ENCODE peak calls at places on chromosomes 1 and 21, in four cellular contexts. K is Panc1, H is H9, T is choroid plexus epithelial cell. Y is an unnamed sample.

GRCh38 chr1:244006381-244006901 is 44.6 kb upstream of the ZBTB18 start:
- DNase-seq in K (no peak), H (no peak), T (no peak), Y (no peak)

GRCh38 chr21:39601194-39601940 is 11.4 kb upstream of the B3GALT5 start:
- DNase-seq in K (no peak), H (no peak), T (no peak), Y (no peak)

GRCh38 chr1:228336308-228337030 is 70.2 kb downstream of the TRIM11 start:
- DNase-seq in K (no peak), H (no peak), T (no peak), Y (no peak)

GRCh38 chr1:43359696-43360095 is 915 bp downstream of the CDC20 start:
- DNase-seq in K (no peak), H (no peak), T (no peak), Y (no peak)

GRCh38 chr1:176949033-176949662 is 215.4 kb downstream of the ASTN1 start:
- DNase-seq in K (peak), H (peak), T (peak), Y (no peak)

GRCh38 chr1:7528386-7529031 is 242.6 kb upstream of the VAMP3 start:
- DNase-seq in K (no peak), H (no peak), T (peak), Y (no peak)

GRCh38 chr1:8667869-8668595 is 149.4 kb downstream of the RERE start:
- DNase-seq in K (no peak), H (no peak), T (peak), Y (no peak)

GRCh38 chr21:42409366-42409765 is 5.7 kb downstream of the UBASH3A start:
- DNase-seq in K (no peak), H (no peak), T (no peak), Y (no peak)

GRCh38 chr1:29280780-29281131 is 44.4 kb downstream of the PTPRU start:
- DNase-seq in K (no peak), H (no peak), T (peak), Y (no peak)

GRCh38 chr21:28421716-28422480 is 570.8 kb downstream of the LTN1 start:
- DNase-seq in K (no peak), H (no peak), T (peak), Y (peak)

GRCh38 chr1:201229771-201230635 is 39.4 kb downstream of the IGFN1 start:
- DNase-seq in K (no peak), H (no peak), T (peak), Y (no peak)

GRCh38 chr1:109892476-109893368 is 17.9 kb upstream of the CSF1 start:
- DNase-seq in K (no peak), H (no peak), T (peak), Y (no peak)

GRCh38 chr1:14571810-14572767 is 26.4 kb upstream of the KAZN start:
- DNase-seq in K (no peak), H (peak), T (peak), Y (no peak)

GRCh38 chr1:221418346-221418745 is 323.5 kb downstream of the DUSP10 start:
- DNase-seq in K (no peak), H (no peak), T (peak), Y (no peak)

GRCh38 chr1:234458352-234459027 is 20.5 kb downstream of the TARBP1 start:
- DNase-seq in K (no peak), H (no peak), T (no peak), Y (no peak)

GRCh38 chr1:173043253-173043652 is 7.5 kb downstream of the TNFSF18 start:
- DNase-seq in K (peak), H (no peak), T (peak), Y (no peak)

GRCh38 chr21:23936991-23937390 is 1670.3 kb downstream of the MRPL39 start:
- DNase-seq in K (no peak), H (no peak), T (no peak), Y (no peak)

GRCh38 chr1:56168176-56168575 is 411.2 kb downstream of the PLPP3 start:
- DNase-seq in K (no peak), H (no peak), T (no peak), Y (no peak)

DNA sequence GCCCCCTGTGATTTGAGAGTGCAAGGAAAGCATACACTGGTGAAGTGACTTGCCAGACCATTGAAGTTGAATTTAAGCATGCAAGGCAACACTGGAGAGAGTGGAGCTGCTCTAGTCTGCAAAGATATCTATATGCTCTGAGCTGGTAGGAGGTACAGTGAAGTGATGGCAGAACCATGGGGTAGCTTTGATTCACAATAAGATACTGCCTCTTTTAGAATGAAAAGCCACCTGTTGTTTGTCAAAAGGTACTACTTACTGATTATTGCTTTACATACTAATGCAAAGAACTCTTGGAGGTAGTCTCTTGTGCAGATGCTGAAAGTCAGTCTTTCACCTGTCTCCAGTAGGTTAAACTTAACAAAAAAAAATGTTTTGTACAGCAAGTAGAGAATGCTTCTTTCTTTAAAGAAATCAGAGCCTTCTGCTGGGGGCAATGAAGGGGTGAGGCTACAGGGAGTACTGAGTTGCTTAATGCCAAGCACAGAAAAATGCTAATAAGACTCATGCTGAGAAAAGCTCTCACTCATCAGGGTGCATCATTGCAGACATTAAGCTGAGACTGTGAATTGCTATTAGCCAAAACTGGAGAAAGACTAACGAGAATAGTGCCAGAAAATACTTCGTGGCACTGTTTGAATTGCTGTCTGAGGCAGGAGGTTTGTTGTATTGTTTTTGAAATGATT is 1150.5 kb upstream of the TMPRSS15 start:
- DNase-seq in K (no peak), H (peak), T (peak), Y (no peak)
- TF ChIP-seq CTCF in K (no peak), H (no peak), T (no peak), Y (no peak)

GRCh38 chr1:240319998-240320397 is 228.3 kb downstream of the FMN2 start:
- DNase-seq in K (no peak), H (no peak), T (no peak), Y (no peak)
- TF ChIP-seq CTCF in K (no peak), H (no peak), T (no peak), Y (no peak)

DNA sequence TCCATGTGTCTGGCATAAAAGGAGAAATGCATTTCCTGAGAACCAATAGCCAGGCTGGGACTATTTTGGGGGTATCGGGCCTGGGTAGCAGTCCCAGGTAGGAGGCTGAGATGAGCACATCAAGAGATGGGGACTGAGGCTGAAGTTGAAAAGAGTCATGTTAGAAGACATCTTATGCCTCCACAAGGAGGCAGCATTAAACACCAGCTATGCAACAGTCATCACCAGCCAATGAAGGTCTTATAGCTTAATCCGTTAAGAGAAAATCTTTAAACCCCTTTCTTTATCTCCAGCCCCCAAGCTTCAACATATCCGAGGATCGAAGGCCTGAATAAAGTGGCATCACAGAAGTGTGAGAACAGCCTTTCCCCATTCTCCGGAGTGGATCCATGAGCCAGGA is 640.7 kb upstream of the PTBP2 start:
- DNase-seq in K (no peak), H (no peak), T (peak), Y (no peak)
- TF ChIP-seq CTCF in K (peak), H (peak), T (peak), Y (no peak)

GRCh38 chr1:205936846-205937707 is 6.2 kb downstream of the SLC26A9 start:
- DNase-seq in K (no peak), H (no peak), T (peak), Y (no peak)
- TF ChIP-seq CTCF in K (no peak), H (no peak), T (no peak), Y (no peak)

GRCh38 chr1:2537785-2538115 is 7.7 kb upstream of the HES5 start:
- DNase-seq in K (no peak), H (no peak), T (no peak), Y (no peak)

GRCh38 chr1:2538872-2539271 is 8.8 kb upstream of the HES5 start:
- DNase-seq in K (no peak), H (no peak), T (no peak), Y (no peak)

GRCh38 chr1:2538376-2538775 is 8.3 kb upstream of the HES5 start:
- DNase-seq in K (no peak), H (no peak), T (no peak), Y (no peak)

GRCh38 chr1:2540816-2541492 is 10.9 kb upstream of the HES5 start:
- DNase-seq in K (no peak), H (no peak), T (no peak), Y (no peak)

GRCh38 chr1:2539312-2539907 is 9.3 kb upstream of the HES5 start:
- DNase-seq in K (no peak), H (peak), T (no peak), Y (no peak)
- TF ChIP-seq CTCF in K (peak), H (peak), T (peak), Y (peak)

GRCh38 chr21:37166733-37167132 is 93.7 kb downstream of the TTC3 start:
- DNase-seq in K (no peak), H (peak), T (no peak), Y (no peak)
- TF ChIP-seq CTCF in K (peak), H (peak), T (peak), Y (no peak)

DNA sequence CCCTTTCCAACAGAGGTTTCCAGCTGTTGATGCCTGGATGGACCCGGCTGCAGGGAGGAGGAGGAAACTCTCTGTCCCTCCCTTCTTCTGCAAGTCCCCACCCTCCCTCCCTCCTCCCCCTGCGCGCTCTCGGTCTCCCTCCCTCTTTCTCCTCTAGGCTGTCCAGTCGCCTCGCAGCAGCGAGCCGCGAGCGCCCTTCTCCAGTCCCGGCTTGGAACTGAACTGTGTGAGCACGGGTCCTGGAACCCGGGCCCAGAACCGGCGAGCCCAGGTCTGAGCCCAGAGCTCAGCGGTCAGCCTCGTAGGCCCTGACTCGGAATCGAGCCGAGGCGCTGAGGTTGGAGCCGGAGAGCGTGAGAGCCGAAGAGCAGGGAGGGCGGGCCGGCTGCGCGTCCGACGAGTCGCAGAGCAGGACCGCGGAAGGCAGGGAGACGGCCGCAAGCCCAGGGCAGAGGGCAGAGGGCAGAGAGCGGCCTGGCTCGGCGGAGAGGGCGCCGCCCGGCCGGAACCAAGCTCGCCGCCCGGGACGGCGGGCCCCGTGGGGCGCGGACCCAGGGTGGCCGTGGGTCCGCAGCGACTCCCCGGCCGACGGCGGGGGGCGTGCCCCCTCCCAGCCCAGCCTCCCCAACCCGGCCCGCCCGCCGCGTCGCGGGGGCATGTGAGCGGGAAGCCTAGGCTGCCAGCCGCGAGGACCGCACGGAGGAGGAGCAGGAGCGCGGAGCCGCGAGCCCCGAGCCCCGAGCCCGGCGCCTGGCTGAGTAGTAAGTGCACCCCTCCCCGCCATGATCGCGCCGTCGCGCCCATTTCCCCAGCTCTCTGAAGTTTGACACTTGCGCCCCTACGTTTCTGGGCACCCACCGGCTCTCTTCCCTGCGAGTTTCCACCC is at the start of gene SOX13:
- DNase-seq in K (peak), H (peak), T (peak), Y (peak)
- TF ChIP-seq CTCF in K (no peak), H (peak), T (peak), Y (peak)

GRCh38 chr1:203839081-203839480 is 22.3 kb upstream of the SNRPE start:
- DNase-seq in K (no peak), H (no peak), T (peak), Y (peak)

GRCh38 chr1:203840208-203840808 is 21.1 kb upstream of the SNRPE start:
- DNase-seq in K (no peak), H (no peak), T (no peak), Y (no peak)

DNA sequence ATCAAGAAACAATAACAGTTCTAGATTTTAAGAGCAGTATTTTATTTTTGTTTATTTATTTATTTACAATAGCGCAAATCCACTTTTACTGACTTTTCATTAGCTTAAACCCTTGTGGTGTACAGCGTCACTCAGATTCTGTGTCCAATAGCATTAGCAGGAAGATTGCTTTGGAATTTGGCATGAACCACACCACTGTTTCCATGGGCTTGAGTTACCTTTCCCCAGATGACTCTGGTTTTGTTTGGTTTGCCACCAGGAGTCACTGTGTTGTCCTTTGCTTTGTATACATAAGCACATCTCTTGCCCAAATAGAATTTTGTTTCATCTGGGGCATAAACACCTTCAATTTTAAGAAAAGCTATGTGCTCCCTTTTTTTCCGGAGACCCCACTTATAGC is 25.9 kb upstream of the SNRPE start:
- DNase-seq in K (no peak), H (no peak), T (no peak), Y (no peak)
- TF ChIP-seq CTCF in K (peak), H (no peak), T (no peak), Y (no peak)

DNA sequence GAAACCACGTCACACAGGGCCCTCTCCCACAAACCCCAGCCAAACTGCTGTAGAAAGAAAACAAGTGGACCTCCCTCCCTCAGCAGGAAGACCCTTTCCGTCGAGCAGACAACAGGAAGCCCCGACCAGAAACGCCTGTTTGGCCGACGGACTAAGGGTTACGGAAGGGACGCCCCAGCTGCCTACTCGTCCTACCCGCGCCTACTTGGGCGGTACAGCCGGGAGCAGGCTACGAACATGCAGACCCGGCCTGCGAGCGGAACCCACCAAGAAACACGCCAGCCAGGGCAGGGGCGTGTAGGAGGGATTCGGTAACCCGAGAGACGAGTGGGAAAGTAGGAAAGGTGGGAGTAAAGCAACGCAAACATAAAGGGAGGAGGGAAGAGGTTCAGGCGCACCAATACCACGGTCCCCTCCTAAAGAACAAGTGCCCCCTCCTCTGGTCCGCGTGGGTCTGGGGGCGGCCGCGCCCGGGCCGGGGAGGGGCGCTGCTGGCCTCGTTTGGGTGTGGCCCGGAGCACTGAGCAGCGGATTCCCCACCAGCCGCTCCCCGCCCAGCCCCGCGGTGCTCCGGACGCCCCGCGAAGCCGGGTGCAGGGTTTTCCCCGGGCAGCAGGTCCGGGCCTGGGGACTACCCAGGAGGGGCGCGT is 450 bp downstream of the S100A10 start:
- DNase-seq in K (no peak), H (peak), T (no peak), Y (no peak)
- TF ChIP-seq CTCF in K (no peak), H (no peak), T (no peak), Y (no peak)

GRCh38 chr1:6523566-6523965 is 30.7 kb downstream of the NOL9 start:
- DNase-seq in K (no peak), H (peak), T (peak), Y (no peak)
- TF ChIP-seq CTCF in K (peak), H (peak), T (peak), Y (peak)